ENCODE peak calls at places on chromosomes 7 and 10, in seven cellular contexts. Y, G, U, Z, H, J and N are unnamed samples.

GRCh38 chr7:139541600-139542307 is 18.3 kb downstream of the CLEC2L start:
- DNase-seq in Y (no peak), G (no peak), U (no peak), Z (no peak), H (no peak), J (no peak), N (no peak)

GRCh38 chr7:40489844-40490602 is 355.2 kb downstream of the SUGCT start:
- DNase-seq in Y (no peak), G (no peak), U (no peak), Z (peak), H (no peak), J (no peak), N (no peak)

GRCh38 chr10:103197177-103197576 is 4.1 kb upstream of the NT5C2 start:
- DNase-seq in Y (peak), G (peak), U (peak), Z (no peak), H (peak), J (peak), N (peak)

GRCh38 chr10:60420991-60421894 is 31.6 kb upstream of the ANK3 start:
- DNase-seq in Y (no peak), G (no peak), U (no peak), Z (no peak), H (no peak), J (no peak), N (no peak)

GRCh38 chr10:101014230-101014884 is 14.7 kb downstream of the LZTS2 start:
- DNase-seq in Y (peak), G (peak), U (peak), Z (peak), H (peak), J (peak), N (peak)

GRCh38 chr10:16967000-16967865 is 150.0 kb upstream of the RSU1 start:
- DNase-seq in Y (peak), G (peak), U (no peak), Z (no peak), H (no peak), J (no peak), N (no peak)

GRCh38 chr10:104247513-104248146 is 7.1 kb upstream of the GSTO1 start:
- DNase-seq in Y (no peak), G (no peak), U (no peak), Z (no peak), H (no peak), J (no peak), N (no peak)

GRCh38 chr10:101189461-101190401 is 39.5 kb downstream of the LBX1 start:
- DNase-seq in Y (no peak), G (no peak), U (no peak), Z (no peak), H (no peak), J (no peak), N (no peak)

GRCh38 chr10:112991888-112992491 is 41.9 kb downstream of the TCF7L2 start:
- DNase-seq in Y (no peak), G (no peak), U (no peak), Z (no peak), H (no peak), J (no peak), N (peak)

GRCh38 chr10:132353456-132354355 is 21.7 kb downstream of the LRRC27 start:
- DNase-seq in Y (no peak), G (no peak), U (no peak), Z (no peak), H (no peak), J (no peak), N (no peak)

GRCh38 chr7:110307776-110308175 is 783.2 kb upstream of the LRRN3 start:
- DNase-seq in Y (peak), G (no peak), U (no peak), Z (no peak), H (no peak), J (no peak), N (no peak)

GRCh38 chr10:65346466-65346865 is 1579.4 kb upstream of the LRRTM3 start:
- DNase-seq in Y (no peak), G (no peak), U (no peak), Z (no peak), H (no peak), J (no peak), N (no peak)

GRCh38 chr10:132707121-132707775 is 78.7 kb downstream of the NKX6-2 start:
- DNase-seq in Y (no peak), G (no peak), U (peak), Z (no peak), H (no peak), J (no peak), N (peak)

GRCh38 chr7:112292162-112292561 is 85.7 kb downstream of the ZNF277 start:
- DNase-seq in Y (no peak), G (no peak), U (no peak), Z (no peak), H (no peak), J (no peak), N (no peak)

GRCh38 chr10:88062798-88063472 is 199.5 kb downstream of the PTEN start:
- DNase-seq in Y (peak), G (peak), U (no peak), Z (no peak), H (no peak), J (no peak), N (no peak)

GRCh38 chr10:97132273-97132672 is 53.5 kb downstream of the SLIT1 start:
- DNase-seq in Y (no peak), G (no peak), U (no peak), Z (no peak), H (no peak), J (no peak), N (no peak)

GRCh38 chr7:71630521-71630920 is 498.6 kb downstream of the GALNT17 start:
- DNase-seq in Y (no peak), G (no peak), U (no peak), Z (peak), H (no peak), J (no peak), N (no peak)

GRCh38 chr7:71637578-71637977 is 505.6 kb downstream of the GALNT17 start:
- DNase-seq in Y (peak), G (no peak), U (no peak), Z (peak), H (no peak), J (no peak), N (no peak)

GRCh38 chr7:71638108-71638507 is 506.2 kb downstream of the GALNT17 start:
- DNase-seq in Y (no peak), G (no peak), U (no peak), Z (no peak), H (no peak), J (no peak), N (no peak)

GRCh38 chr7:71636329-71636728 is 504.4 kb downstream of the GALNT17 start:
- DNase-seq in Y (peak), G (no peak), U (no peak), Z (peak), H (no peak), J (no peak), N (no peak)

GRCh38 chr7:71633571-71634008 is 501.6 kb downstream of the GALNT17 start:
- DNase-seq in Y (peak), G (no peak), U (no peak), Z (no peak), H (no peak), J (no peak), N (no peak)
- H3K4me3 ChIP-seq in Y (no peak), G (no peak), U (no peak), Z (no peak), H (no peak), J (peak), N (no peak)

GRCh38 chr7:29147821-29148220 is 1.5 kb upstream of the CPVL start:
- DNase-seq in Y (no peak), G (no peak), U (no peak), Z (no peak), H (no peak), J (no peak), N (no peak)

GRCh38 chr7:29143698-29144203 is 2.6 kb downstream of the CPVL start:
- DNase-seq in Y (no peak), G (no peak), U (no peak), Z (no peak), H (no peak), J (no peak), N (no peak)

GRCh38 chr7:29146082-29146706 is at the start of gene CPVL:
- DNase-seq in Y (peak), G (no peak), U (peak), Z (peak), H (peak), J (peak), N (peak)

GRCh38 chr7:29146888-29147609 is 712 bp upstream of the CPVL start:
- DNase-seq in Y (peak), G (no peak), U (no peak), Z (peak), H (no peak), J (no peak), N (peak)

DNA sequence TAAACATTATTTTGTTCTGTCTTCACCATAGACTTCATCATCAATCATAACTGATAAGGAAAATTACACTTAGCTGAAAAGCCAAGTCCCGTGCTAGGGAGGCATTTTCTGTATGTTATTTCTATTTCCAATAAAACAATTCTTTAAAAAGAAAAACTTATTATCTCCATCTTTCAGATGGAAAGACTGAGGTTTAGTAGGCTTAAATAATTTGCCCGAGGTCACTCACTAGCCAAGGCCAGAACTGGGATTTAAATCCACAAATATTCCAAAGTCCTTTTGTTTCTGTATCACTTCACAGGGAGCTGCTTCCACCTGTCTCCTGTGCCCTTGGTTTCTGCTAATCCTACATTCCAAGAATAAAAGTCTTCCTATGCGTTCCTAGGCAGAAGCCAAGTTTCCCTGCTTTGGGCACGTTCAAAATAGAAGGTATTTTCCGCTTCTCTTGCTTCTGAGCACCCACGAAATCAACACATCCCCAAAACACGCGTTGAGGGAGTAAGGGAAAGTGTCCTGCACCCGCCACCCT is 720 bp downstream of the CPVL start:
- DNase-seq in Y (no peak), G (no peak), U (no peak), Z (no peak), H (no peak), J (no peak), N (no peak)
- H3K4me3 ChIP-seq in Y (no peak), G (peak), U (peak), Z (peak), H (peak), J (peak), N (peak)

DNA sequence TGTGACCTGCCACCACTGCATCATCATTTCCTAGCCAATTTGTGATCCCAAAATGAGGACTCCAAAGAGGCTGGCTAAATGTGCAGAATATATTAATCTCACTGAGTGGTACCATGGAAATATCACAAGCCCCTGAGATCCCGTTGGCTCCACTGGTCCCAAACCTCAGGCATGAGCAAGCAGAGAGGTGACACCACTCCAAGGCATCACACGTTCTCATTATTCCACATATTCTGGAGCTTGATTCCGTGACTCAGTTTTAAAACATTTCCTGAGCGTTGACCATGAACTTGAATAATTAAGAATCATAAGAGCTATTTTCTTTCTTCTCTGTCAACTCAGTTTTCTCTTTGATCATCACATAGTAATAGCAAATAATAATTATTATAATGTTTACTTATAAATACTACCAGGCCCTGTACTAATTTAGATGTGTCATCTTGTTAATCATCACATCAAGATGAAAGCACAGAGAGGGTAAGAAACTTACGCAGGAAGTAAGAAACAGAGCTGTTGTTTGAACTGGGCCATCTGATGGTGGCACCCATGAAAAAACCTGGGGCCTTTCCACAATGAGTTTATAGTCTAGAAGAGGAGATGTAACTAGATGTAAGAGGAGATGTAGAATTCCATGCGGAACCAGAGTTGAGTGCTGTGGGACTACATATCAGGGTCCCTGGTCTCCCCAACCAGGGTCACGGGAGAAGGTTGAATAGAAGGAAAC is 3.5 kb downstream of the APBB1IP start:
- DNase-seq in Y (no peak), G (no peak), U (no peak), Z (no peak), H (no peak), J (no peak), N (no peak)
- H3K4me3 ChIP-seq in Y (no peak), G (no peak), U (no peak), Z (no peak), H (no peak), J (no peak), N (no peak)

DNA sequence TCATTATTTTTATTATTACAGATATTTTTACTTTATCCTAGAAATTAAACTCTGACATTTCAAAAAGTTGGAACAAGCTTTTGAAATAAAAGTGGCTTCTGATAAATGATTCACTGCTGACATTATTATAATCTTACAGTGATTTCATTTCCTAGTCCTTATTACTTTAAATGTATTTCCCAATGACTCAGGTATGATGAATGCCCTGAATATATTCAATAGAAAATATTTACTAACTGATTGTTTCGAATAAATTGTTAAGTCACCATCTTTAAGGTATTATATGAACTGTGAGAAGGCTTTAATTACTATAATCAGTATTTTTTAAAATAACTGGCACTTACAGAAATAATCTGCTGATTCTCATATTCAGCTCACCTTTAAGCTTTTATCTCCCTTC is 21.6 kb downstream of the DKK1 start:
- DNase-seq in Y (no peak), G (no peak), U (no peak), Z (no peak), H (no peak), J (no peak), N (no peak)
- H3K4me3 ChIP-seq in Y (no peak), G (no peak), U (no peak), Z (no peak), H (no peak), J (no peak), N (no peak)

DNA sequence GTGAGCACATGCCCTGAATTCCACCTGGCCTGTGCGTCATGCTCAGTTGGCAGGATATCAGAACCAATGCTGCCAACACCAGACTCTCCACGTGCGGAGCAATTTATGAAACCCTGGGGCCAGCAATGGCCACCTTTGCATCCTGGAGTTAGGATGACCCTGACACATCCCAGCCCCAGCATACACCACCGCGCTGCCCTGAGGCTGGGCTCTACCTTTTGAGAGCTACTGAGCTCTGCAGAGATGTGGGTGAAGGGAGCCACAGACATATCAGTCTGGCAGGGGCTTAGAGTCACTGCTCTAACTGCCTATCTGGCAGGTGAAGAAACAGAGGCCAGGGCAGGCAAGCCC is 41.9 kb downstream of the SYPL1 start:
- DNase-seq in Y (no peak), G (no peak), U (peak), Z (peak), H (peak), J (no peak), N (peak)
- H3K4me3 ChIP-seq in Y (no peak), G (no peak), U (no peak), Z (no peak), H (no peak), J (no peak), N (no peak)